ENCODE peak calls at places on chromosomes 2 and 18, in ten cellular contexts. One of them, this sample, is unnamed.

GRCh38 chr2:34419856-34420255 is 820.8 kb upstream of the FAM98A start:
- DNase-seq in AG09309: no peak
- DNase-seq in skeletal muscle cell: no peak
- DNase-seq in HEK293T: no peak
- DNase-seq in endodermal cell: no peak
- DNase-seq in dorsolateral prefrontal cortex: no peak
- DNase-seq in NCI-H1092 treated with DMSO at 0.1 percent for 48 hours: no peak
- DNase-seq in A549: no peak
- DNase-seq in CD4-positive, alpha-beta memory T cell: no peak
- DNase-seq in pons: no peak
- DNase-seq in this sample: no peak

GRCh38 chr2:23520256-23520655 is 135.3 kb downstream of the KLHL29 start:
- DNase-seq in dorsolateral prefrontal cortex: no peak
- DNase-seq in CD4-positive, alpha-beta memory T cell: no peak
- DNase-seq in HEK293T: no peak
- DNase-seq in NCI-H1092 treated with DMSO at 0.1 percent for 48 hours: no peak
- DNase-seq in pons: peak; percentile 32
- DNase-seq in A549: no peak
- DNase-seq in skeletal muscle cell: no peak
- DNase-seq in AG09309: no peak
- DNase-seq in endodermal cell: peak; percentile 72
- DNase-seq in this sample: peak; percentile 88

GRCh38 chr2:18901255-18901654 is 311.9 kb upstream of the NT5C1B start:
- DNase-seq in pons: peak; percentile 2
- DNase-seq in endodermal cell: no peak
- DNase-seq in HEK293T: no peak
- DNase-seq in A549: no peak
- DNase-seq in CD4-positive, alpha-beta memory T cell: no peak
- DNase-seq in NCI-H1092 treated with DMSO at 0.1 percent for 48 hours: no peak
- DNase-seq in skeletal muscle cell: no peak
- DNase-seq in dorsolateral prefrontal cortex: no peak
- DNase-seq in AG09309: no peak
- DNase-seq in this sample: no peak

GRCh38 chr2:198321522-198322088 is 517.2 kb downstream of the PLCL1 start:
- DNase-seq in endodermal cell: no peak
- DNase-seq in NCI-H1092 treated with DMSO at 0.1 percent for 48 hours: no peak
- DNase-seq in skeletal muscle cell: no peak
- DNase-seq in dorsolateral prefrontal cortex: no peak
- DNase-seq in CD4-positive, alpha-beta memory T cell: no peak
- DNase-seq in HEK293T: no peak
- DNase-seq in pons: no peak
- DNase-seq in AG09309: no peak
- DNase-seq in A549: no peak
- DNase-seq in this sample: no peak

GRCh38 chr2:72824224-72824842 is 1.5 kb downstream of the EXOC6B start:
- DNase-seq in endodermal cell: no peak
- DNase-seq in AG09309: peak; percentile 27
- DNase-seq in dorsolateral prefrontal cortex: no peak
- DNase-seq in pons: no peak
- DNase-seq in NCI-H1092 treated with DMSO at 0.1 percent for 48 hours: no peak
- DNase-seq in HEK293T: no peak
- DNase-seq in CD4-positive, alpha-beta memory T cell: no peak
- DNase-seq in A549: no peak
- DNase-seq in skeletal muscle cell: no peak
- DNase-seq in this sample: no peak

GRCh38 chr2:110863726-110864125 is 131.4 kb downstream of the ACOXL start:
- DNase-seq in skeletal muscle cell: no peak
- DNase-seq in dorsolateral prefrontal cortex: no peak
- DNase-seq in HEK293T: no peak
- DNase-seq in CD4-positive, alpha-beta memory T cell: no peak
- DNase-seq in A549: no peak
- DNase-seq in NCI-H1092 treated with DMSO at 0.1 percent for 48 hours: no peak
- DNase-seq in AG09309: no peak
- DNase-seq in endodermal cell: no peak
- DNase-seq in pons: no peak
- DNase-seq in this sample: no peak

GRCh38 chr2:28583899-28584553 is 88.2 kb downstream of the PLB1 start:
- DNase-seq in pons: no peak
- DNase-seq in A549: peak; percentile 94
- DNase-seq in dorsolateral prefrontal cortex: peak; percentile 90
- DNase-seq in NCI-H1092 treated with DMSO at 0.1 percent for 48 hours: no peak
- DNase-seq in endodermal cell: peak; percentile 78
- DNase-seq in HEK293T: peak; percentile 30
- DNase-seq in AG09309: peak; percentile 54
- DNase-seq in skeletal muscle cell: peak; percentile 87
- DNase-seq in CD4-positive, alpha-beta memory T cell: no peak
- DNase-seq in this sample: peak; percentile 35

GRCh38 chr2:227701556-227701955 is 16.3 kb downstream of the SLC19A3 start:
- DNase-seq in CD4-positive, alpha-beta memory T cell: no peak
- DNase-seq in HEK293T: no peak
- DNase-seq in dorsolateral prefrontal cortex: no peak
- DNase-seq in pons: no peak
- DNase-seq in NCI-H1092 treated with DMSO at 0.1 percent for 48 hours: no peak
- DNase-seq in A549: no peak
- DNase-seq in AG09309: no peak
- DNase-seq in skeletal muscle cell: no peak
- DNase-seq in endodermal cell: no peak
- DNase-seq in this sample: no peak

GRCh38 chr18:62526098-62527025 is 3.5 kb downstream of the ZCCHC2 start:
- DNase-seq in skeletal muscle cell: peak; percentile 56
- DNase-seq in HEK293T: peak; percentile 59
- DNase-seq in CD4-positive, alpha-beta memory T cell: peak; percentile 68
- DNase-seq in A549: peak; percentile 80
- DNase-seq in pons: peak; percentile 78
- DNase-seq in dorsolateral prefrontal cortex: peak; percentile 64
- DNase-seq in endodermal cell: peak; percentile 89
- DNase-seq in NCI-H1092 treated with DMSO at 0.1 percent for 48 hours: peak; percentile 83
- DNase-seq in AG09309: peak; percentile 86
- DNase-seq in this sample: peak; percentile 94

GRCh38 chr18:36757081-36757480 is 71.7 kb downstream of the TPGS2 start:
- DNase-seq in CD4-positive, alpha-beta memory T cell: no peak
- DNase-seq in A549: peak; percentile 37
- DNase-seq in endodermal cell: no peak
- DNase-seq in AG09309: peak; percentile 46
- DNase-seq in dorsolateral prefrontal cortex: no peak
- DNase-seq in HEK293T: peak; percentile 85
- DNase-seq in NCI-H1092 treated with DMSO at 0.1 percent for 48 hours: peak; percentile 39
- DNase-seq in skeletal muscle cell: no peak
- DNase-seq in pons: peak; percentile 89
- DNase-seq in this sample: peak; percentile 61

GRCh38 chr2:172943992-172944793 is 131.5 kb upstream of the MAP3K20 start:
- DNase-seq in NCI-H1092 treated with DMSO at 0.1 percent for 48 hours: no peak
- DNase-seq in pons: no peak
- DNase-seq in skeletal muscle cell: no peak
- DNase-seq in CD4-positive, alpha-beta memory T cell: no peak
- DNase-seq in endodermal cell: no peak
- DNase-seq in dorsolateral prefrontal cortex: peak; percentile 46
- DNase-seq in A549: no peak
- DNase-seq in AG09309: no peak
- DNase-seq in HEK293T: no peak
- DNase-seq in this sample: no peak

GRCh38 chr2:193584001-193584400 is 1389.3 kb upstream of the TMEFF2 start:
- DNase-seq in CD4-positive, alpha-beta memory T cell: no peak
- DNase-seq in NCI-H1092 treated with DMSO at 0.1 percent for 48 hours: no peak
- DNase-seq in skeletal muscle cell: no peak
- DNase-seq in HEK293T: peak; percentile 17
- DNase-seq in AG09309: no peak
- DNase-seq in A549: peak; percentile 13
- DNase-seq in pons: no peak
- DNase-seq in endodermal cell: peak; percentile 85
- DNase-seq in dorsolateral prefrontal cortex: no peak
- DNase-seq in this sample: peak; percentile 39

GRCh38 chr2:99836670-99837069 is 305.7 kb downstream of the AFF3 start:
- DNase-seq in CD4-positive, alpha-beta memory T cell: no peak
- DNase-seq in NCI-H1092 treated with DMSO at 0.1 percent for 48 hours: no peak
- DNase-seq in dorsolateral prefrontal cortex: no peak
- DNase-seq in endodermal cell: no peak
- DNase-seq in pons: no peak
- DNase-seq in A549: no peak
- DNase-seq in skeletal muscle cell: no peak
- DNase-seq in AG09309: peak; percentile 42
- DNase-seq in HEK293T: no peak
- DNase-seq in this sample: no peak

GRCh38 chr2:221283896-221284295 is 288.2 kb downstream of the EPHA4 start:
- DNase-seq in NCI-H1092 treated with DMSO at 0.1 percent for 48 hours: no peak
- DNase-seq in pons: no peak
- DNase-seq in HEK293T: no peak
- DNase-seq in dorsolateral prefrontal cortex: no peak
- DNase-seq in skeletal muscle cell: no peak
- DNase-seq in CD4-positive, alpha-beta memory T cell: no peak
- DNase-seq in AG09309: peak; percentile 52
- DNase-seq in endodermal cell: no peak
- DNase-seq in A549: no peak
- DNase-seq in this sample: no peak

GRCh38 chr2:94874277-94874997 is 3.2 kb downstream of the TEKT4 start:
- DNase-seq in dorsolateral prefrontal cortex: no peak
- DNase-seq in skeletal muscle cell: no peak
- DNase-seq in endodermal cell: peak; percentile 89
- DNase-seq in HEK293T: peak; percentile 86
- DNase-seq in AG09309: no peak
- DNase-seq in pons: peak; percentile 12
- DNase-seq in CD4-positive, alpha-beta memory T cell: peak; percentile 34
- DNase-seq in A549: peak; percentile 58
- DNase-seq in NCI-H1092 treated with DMSO at 0.1 percent for 48 hours: no peak
- DNase-seq in this sample: peak; percentile 96

GRCh38 chr18:24917767-24918166 is 434.2 kb downstream of the ZNF521 start:
- DNase-seq in skeletal muscle cell: no peak
- DNase-seq in NCI-H1092 treated with DMSO at 0.1 percent for 48 hours: no peak
- DNase-seq in AG09309: no peak
- DNase-seq in HEK293T: no peak
- DNase-seq in endodermal cell: no peak
- DNase-seq in pons: no peak
- DNase-seq in CD4-positive, alpha-beta memory T cell: no peak
- DNase-seq in dorsolateral prefrontal cortex: no peak
- DNase-seq in A549: no peak
- DNase-seq in this sample: no peak

GRCh38 chr2:48126180-48126579 is 219.9 kb upstream of the FBXO11 start:
- DNase-seq in CD4-positive, alpha-beta memory T cell: no peak
- DNase-seq in A549: no peak
- DNase-seq in endodermal cell: no peak
- DNase-seq in skeletal muscle cell: peak; percentile 76
- DNase-seq in pons: no peak
- DNase-seq in HEK293T: no peak
- DNase-seq in AG09309: no peak
- DNase-seq in NCI-H1092 treated with DMSO at 0.1 percent for 48 hours: no peak
- DNase-seq in dorsolateral prefrontal cortex: peak; percentile 80
- DNase-seq in this sample: no peak

GRCh38 chr2:74292752-74293151 is 50.5 kb downstream of the SLC4A5 start:
- DNase-seq in HEK293T: no peak
- DNase-seq in CD4-positive, alpha-beta memory T cell: no peak
- DNase-seq in pons: no peak
- DNase-seq in dorsolateral prefrontal cortex: no peak
- DNase-seq in NCI-H1092 treated with DMSO at 0.1 percent for 48 hours: no peak
- DNase-seq in skeletal muscle cell: no peak
- DNase-seq in endodermal cell: no peak
- DNase-seq in A549: peak; percentile 35
- DNase-seq in AG09309: no peak
- DNase-seq in this sample: no peak

GRCh38 chr2:55159037-55159651 is 72.9 kb downstream of the CLHC1 start:
- DNase-seq in HEK293T: no peak
- DNase-seq in A549: no peak
- DNase-seq in endodermal cell: no peak
- DNase-seq in AG09309: no peak
- DNase-seq in pons: peak; percentile 70
- DNase-seq in dorsolateral prefrontal cortex: no peak
- DNase-seq in skeletal muscle cell: peak; percentile 56
- DNase-seq in NCI-H1092 treated with DMSO at 0.1 percent for 48 hours: no peak
- DNase-seq in CD4-positive, alpha-beta memory T cell: no peak
- DNase-seq in this sample: no peak